ENCODE peak calls at places on chromosomes 3 and 15, in six cellular contexts. S is WTC11, I is GM23338, Y is HepG2, F is K562, G is GM12878. Z is an unnamed sample.

GRCh38 chr3:153029350-153029749 is 132.7 kb upstream of the RAP2B start:
- DNase-seq in G (no peak), Y (no peak), I (no peak), F (peak; percentile 57), S (no peak), Z (no peak)

GRCh38 chr15:101445562-101446526 is 43.7 kb downstream of the PCSK6 start:
- DNase-seq in I (no peak), F (peak; percentile 27), G (no peak), Y (peak; percentile 87), S (no peak), Z (no peak)

GRCh38 chr3:179179979-179180758 is 32.0 kb downstream of the PIK3CA start:
- DNase-seq in F (no peak), G (no peak), Y (no peak), S (no peak), I (no peak), Z (no peak)

GRCh38 chr3:62229908-62230307 is 143.4 kb downstream of the FEZF2 start:
- DNase-seq in I (peak; percentile 71), Y (no peak), G (no peak), F (peak; percentile 9), S (no peak), Z (no peak)

GRCh38 chr15:71116366-71116765 is 1.1 kb downstream of the THSD4 start:
- DNase-seq in F (no peak), Y (no peak), I (peak; percentile 33), G (no peak), S (no peak), Z (no peak)

GRCh38 chr3:189041482-189042090 is 130.2 kb upstream of the TPRG1 start:
- DNase-seq in G (peak; percentile 19), F (no peak), Y (peak; percentile 58), I (peak; percentile 91), S (peak; percentile 67), Z (peak; percentile 33)

GRCh38 chr3:50245831-50246516 is 10.0 kb downstream of the GNAI2 start:
- DNase-seq in F (peak; percentile 73), I (peak; percentile 98), S (peak; percentile 98), Y (no peak), G (no peak), Z (peak; percentile 99)

GRCh38 chr3:113721638-113722037 is 24.4 kb downstream of the NAA50 start:
- DNase-seq in I (no peak), F (no peak), S (no peak), Y (no peak), G (no peak), Z (no peak)

GRCh38 chr3:146709969-146710368 is 104.8 kb upstream of the PLSCR5 start:
- DNase-seq in F (no peak), S (no peak), I (no peak), G (no peak), Y (no peak), Z (no peak)

GRCh38 chr3:73680696-73681095 is 56.0 kb upstream of the PDZRN3 start:
- DNase-seq in S (no peak), F (no peak), Y (no peak), G (no peak), I (no peak), Z (no peak)

GRCh38 chr3:129399145-129399894 is 29.1 kb downstream of the EFCAB12 start:
- DNase-seq in I (peak; percentile 97), Y (peak; percentile 95), S (peak; percentile 73), G (peak; percentile 93), F (peak; percentile 82), Z (peak; percentile 72)

GRCh38 chr3:111072016-111072891 is 638 bp downstream of the NECTIN3 start:
- DNase-seq in G (no peak), S (peak; percentile 51), Y (peak; percentile 5), F (no peak), I (peak; percentile 77), Z (no peak)

GRCh38 chr3:125281411-125281810 is 68.9 kb upstream of the SLC12A8 start:
- DNase-seq in F (no peak), Y (no peak), G (no peak), S (no peak), I (no peak), Z (no peak)

GRCh38 chr3:5136619-5137429 is 14.7 kb downstream of the ARL8B start:
- DNase-seq in S (no peak), Y (peak; percentile 49), G (no peak), I (peak; percentile 64), F (no peak), Z (no peak)

GRCh38 chr15:64558460-64559179 is 98.2 kb downstream of the ZNF609 start:
- DNase-seq in I (no peak), G (no peak), Y (no peak), F (no peak), S (no peak), Z (no peak)

GRCh38 chr3:116378077-116378476 is 67.2 kb downstream of the LSAMP start:
- DNase-seq in S (no peak), Y (no peak), F (no peak), G (no peak), I (no peak), Z (no peak)

GRCh38 chr3:190995156-190995555 is 132.7 kb upstream of the GMNC start:
- DNase-seq in F (no peak), G (no peak), S (no peak), I (no peak), Y (no peak), Z (no peak)

GRCh38 chr3:100523050-100523760 is 30.8 kb downstream of the TMEM45A start:
- DNase-seq in F (no peak), S (no peak), G (no peak), Y (no peak), I (no peak), Z (no peak)

GRCh38 chr3:52450489-52451236 is 3.2 kb downstream of the TNNC1 start:
- DNase-seq in I (no peak), S (no peak), G (no peak), F (no peak), Y (no peak), Z (peak; percentile 43)

GRCh38 chr3:52452126-52452525 is 1.7 kb downstream of the TNNC1 start:
- DNase-seq in S (no peak), G (no peak), F (no peak), I (no peak), Y (no peak), Z (no peak)

GRCh38 chr3:52452570-52453221 is 1.1 kb downstream of the TNNC1 start:
- DNase-seq in I (no peak), S (no peak), F (no peak), G (no peak), Y (peak; percentile 32), Z (no peak)

GRCh38 chr3:52453496-52454234 is at the start of gene TNNC1:
- DNase-seq in G (no peak), S (no peak), I (peak; percentile 71), F (no peak), Y (peak; percentile 56), Z (no peak)

DNA sequence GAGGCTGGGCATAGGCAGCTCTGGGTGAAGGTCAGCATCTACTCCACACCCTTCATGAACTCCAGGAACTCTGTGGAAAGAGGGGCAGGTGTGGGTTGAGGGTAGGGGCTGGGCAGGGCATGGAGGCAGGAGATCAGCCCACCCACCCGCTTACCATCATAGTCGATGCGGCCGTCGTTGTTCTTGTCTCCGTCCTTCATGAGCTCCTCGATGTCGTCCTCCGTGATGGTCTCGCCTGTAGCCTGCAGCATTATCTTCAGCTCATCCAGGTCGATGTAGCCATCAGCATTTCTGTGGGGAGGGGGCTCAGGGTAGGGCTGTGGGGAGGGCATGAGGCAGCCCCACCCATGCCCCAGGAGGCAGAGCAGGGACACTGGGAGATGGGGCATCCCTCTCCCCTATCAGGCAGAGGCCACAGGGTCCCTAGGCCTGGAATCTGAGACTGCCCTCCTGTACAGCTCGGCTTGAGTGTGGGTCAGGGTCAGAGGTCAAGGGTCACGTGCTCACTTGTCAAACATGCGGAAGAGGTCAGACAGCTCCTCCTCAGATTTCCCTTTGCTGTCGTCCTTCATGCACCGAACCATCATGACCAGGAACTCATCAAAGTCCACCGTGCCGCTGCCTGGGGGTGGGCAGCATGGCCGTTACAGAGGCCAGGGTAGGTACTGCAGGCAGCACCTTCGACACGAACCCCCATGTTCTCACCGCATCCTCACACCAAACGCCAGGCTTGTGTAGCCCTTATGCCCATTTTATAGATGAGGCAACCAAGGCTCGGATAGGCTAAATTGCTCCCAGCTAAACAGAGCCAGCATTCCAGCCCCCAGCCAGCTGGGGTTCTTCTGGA is 2.4 kb downstream of the TNNC1 start:
- DNase-seq in I (no peak), Y (peak; percentile 77), S (no peak), F (peak; percentile 28), G (no peak), Z (no peak)
- TF ChIP-seq CREB1 in I (no peak), Y (no peak), S (no peak), F (no peak), G (no peak), Z (no peak)

DNA sequence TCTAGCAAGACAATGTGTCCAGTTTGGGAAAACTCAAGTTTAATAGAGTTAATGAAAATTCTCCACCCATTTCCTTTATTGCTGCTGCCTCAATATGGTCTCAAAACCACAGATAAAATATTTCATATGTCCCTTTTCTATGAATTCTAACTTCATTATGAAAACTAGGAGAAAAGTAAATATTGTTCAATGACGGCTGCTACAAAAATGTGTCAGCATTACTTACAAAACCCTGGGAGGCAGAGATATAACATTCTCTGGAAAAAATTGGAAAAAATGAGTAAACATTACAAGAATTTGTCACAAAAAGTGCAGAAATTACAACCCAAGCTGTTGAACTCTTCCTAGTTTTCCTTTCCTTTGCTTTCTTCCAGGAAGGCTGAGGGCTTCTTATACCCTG is 22.2 kb upstream of the FBN1 start:
- DNase-seq in S (no peak), I (no peak), F (no peak), G (no peak), Y (no peak), Z (no peak)
- TF ChIP-seq CREB1 in S (no peak), I (no peak), F (no peak), G (no peak), Y (no peak), Z (no peak)

GRCh38 chr3:64395490-64395889 is 170.2 kb upstream of the PRICKLE2 start:
- DNase-seq in F (no peak), G (no peak), S (no peak), Y (no peak), I (no peak), Z (no peak)

GRCh38 chr3:64400706-64401105 is 175.4 kb upstream of the PRICKLE2 start:
- DNase-seq in F (no peak), G (no peak), S (no peak), Y (no peak), I (no peak), Z (no peak)

GRCh38 chr3:64398431-64398830 is 173.2 kb upstream of the PRICKLE2 start:
- DNase-seq in Y (no peak), I (no peak), S (no peak), G (no peak), F (no peak), Z (no peak)

DNA sequence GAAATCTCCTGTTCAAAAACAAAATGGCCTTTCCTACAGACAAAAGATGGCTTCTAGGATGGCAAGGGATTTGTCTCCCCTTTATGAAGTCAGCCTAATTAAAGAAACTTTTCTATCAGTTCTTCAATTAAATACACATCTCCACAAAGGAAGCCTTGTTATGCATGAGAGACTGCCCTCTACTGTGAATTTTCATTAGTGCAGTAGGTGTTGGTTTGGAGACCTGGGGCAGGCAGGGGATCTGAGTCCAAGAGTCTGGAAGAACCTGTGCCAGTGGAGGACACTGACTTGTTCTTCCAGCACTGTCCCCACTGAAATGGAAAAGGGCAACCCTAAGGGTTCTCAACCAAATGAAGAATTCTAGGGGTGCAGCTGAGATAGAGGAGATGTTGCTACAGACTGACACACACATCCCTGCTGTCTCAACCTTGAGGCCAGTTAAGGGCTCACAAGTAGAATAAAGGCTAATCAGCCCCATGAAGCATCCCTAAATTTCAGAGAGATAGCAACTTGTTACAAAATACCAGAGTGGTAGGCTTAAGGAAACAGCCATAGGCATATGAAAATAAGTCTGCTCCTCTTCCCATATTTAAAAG is 174.0 kb upstream of the PRICKLE2 start:
- DNase-seq in F (peak; percentile 14), G (no peak), Y (peak; percentile 21), I (peak; percentile 81), S (peak; percentile 20), Z (no peak)
- TF ChIP-seq CREB1 in F (no peak), G (no peak), Y (no peak), I (no peak), S (no peak), Z (no peak)

GRCh38 chr3:14532691-14533456 is 7.3 kb downstream of the GRIP2 start:
- DNase-seq in S (peak; percentile 91), Y (peak; percentile 9), F (peak; percentile 89), I (peak; percentile 98), G (no peak), Z (peak; percentile 77)
- TF ChIP-seq CREB1 in S (no peak), Y (no peak), F (no peak), I (no peak), G (no peak), Z (no peak)

Z was measured in H1.